ENCODE peak calls at places on chromosomes 3 and 15, in four cellular contexts. One of them, this sample, is unnamed.

GRCh38 chr3:55570361-55570760 is 83.3 kb upstream of the WNT5A start:
- DNase-seq in suprapubic skin: no peak
- DNase-seq in HEK293T: no peak
- DNase-seq in fibroblast of pulmonary artery: peak; percentile 31
- DNase-seq in this sample: no peak

GRCh38 chr3:36763111-36763849 is 1.1 kb downstream of the DCLK3 start:
- DNase-seq in suprapubic skin: no peak
- DNase-seq in fibroblast of pulmonary artery: no peak
- DNase-seq in HEK293T: no peak
- DNase-seq in this sample: no peak

GRCh38 chr3:108099203-108099602 is 8.4 kb upstream of the CD47 start:
- DNase-seq in fibroblast of pulmonary artery: no peak
- DNase-seq in HEK293T: no peak
- DNase-seq in suprapubic skin: no peak
- DNase-seq in this sample: no peak

GRCh38 chr3:11510001-11510760 is 133.5 kb downstream of the VGLL4 start:
- DNase-seq in fibroblast of pulmonary artery: no peak
- DNase-seq in HEK293T: no peak
- DNase-seq in suprapubic skin: no peak
- DNase-seq in this sample: no peak

GRCh38 chr3:78562318-78562717 is 1205.5 kb downstream of the ROBO1 start:
- DNase-seq in suprapubic skin: no peak
- DNase-seq in HEK293T: no peak
- DNase-seq in fibroblast of pulmonary artery: no peak
- DNase-seq in this sample: no peak

GRCh38 chr15:73457334-73457733 is 14.4 kb downstream of the REC114 start:
- DNase-seq in fibroblast of pulmonary artery: no peak
- DNase-seq in suprapubic skin: no peak
- DNase-seq in HEK293T: no peak
- DNase-seq in this sample: no peak

GRCh38 chr15:61479601-61480000 is 250.5 kb upstream of the RORA start:
- DNase-seq in suprapubic skin: no peak
- DNase-seq in HEK293T: no peak
- DNase-seq in fibroblast of pulmonary artery: no peak
- DNase-seq in this sample: no peak

GRCh38 chr3:197997936-197998335 is 37.9 kb downstream of the LMLN start:
- DNase-seq in HEK293T: no peak
- DNase-seq in fibroblast of pulmonary artery: no peak
- DNase-seq in suprapubic skin: no peak
- DNase-seq in this sample: no peak

GRCh38 chr3:59368887-59369286 is 319.1 kb upstream of the CFAP20DC start:
- DNase-seq in fibroblast of pulmonary artery: no peak
- DNase-seq in suprapubic skin: no peak
- DNase-seq in HEK293T: no peak
- DNase-seq in this sample: no peak